ENCODE peak calls at places on chromosomes 3 and 15, in ten cellular contexts. N is fibroblast of lung; H is stimulated activated CD8-positive, alpha-beta memory T cell treated with anti-CD3 and anti-CD28 coated beads, Interleukin-7, amount 100 ng/mL, for 1 hour; V is stimulated activated CD4-positive, alpha-beta T cell treated with anti-CD3 and anti-CD28 coated beads, Interleukin-1b, Interleukin-23, amount 100 ng/mL, for 24 hours; E is stimulated activated naive CD8-positive, alpha-beta T cell treated with anti-CD3 and anti-CD28 coated beads, Interleukin-15, amount 100 ng/mL, for 72 hours; P is C1 segment of cervical spinal cord; A is AG10803; X is astrocyte of the spinal cord; G is NCI-H1092 treated with DMSO at 0.1 percent for 48 hours; S is HTR-8/SVneo. M is an unnamed sample.

GRCh38 chr15:99169769-99170311 is 65.0 kb downstream of the SYNM start:
- DNase-seq in A (peak; percentile 61), N (peak; percentile 85), G (no peak), X (peak; percentile 39), S (no peak), E (no peak), H (no peak), V (no peak), P (peak; percentile 7), M (no peak)

GRCh38 chr3:155309581-155309980 is 16.1 kb upstream of the STRIT1 start:
- DNase-seq in G (no peak), E (no peak), N (no peak), V (no peak), P (no peak), S (no peak), A (no peak), H (no peak), X (no peak), M (no peak)

GRCh38 chr3:184635126-184635525 is 73.5 kb downstream of the EPHB3 start:
- DNase-seq in G (peak; percentile 47), V (no peak), A (no peak), N (no peak), P (no peak), S (no peak), X (no peak), E (no peak), H (no peak), M (peak; percentile 49)

GRCh38 chr3:99323940-99324339 is 314.5 kb upstream of the COL8A1 start:
- DNase-seq in N (no peak), V (no peak), X (no peak), H (no peak), P (no peak), S (no peak), G (no peak), A (no peak), E (no peak), M (no peak)

GRCh38 chr3:42098171-42098570 is 7.0 kb downstream of the TRAK1 start:
- DNase-seq in E (no peak), A (no peak), X (no peak), H (no peak), G (no peak), S (no peak), P (peak; percentile 21), N (no peak), V (no peak), M (no peak)

GRCh38 chr15:99613887-99614642 is 48.3 kb downstream of the MEF2A start:
- DNase-seq in E (no peak), G (no peak), P (no peak), V (no peak), N (peak; percentile 84), H (no peak), A (peak; percentile 74), S (no peak), X (peak; percentile 30), M (no peak)

GRCh38 chr3:60319179-60319858 is 931.9 kb downstream of the FHIT start:
- DNase-seq in P (no peak), E (no peak), A (no peak), V (no peak), X (no peak), S (no peak), G (no peak), H (no peak), N (no peak), M (no peak)

GRCh38 chr3:13138566-13139145 is 65.4 kb upstream of the IQSEC1 start:
- DNase-seq in N (no peak), V (no peak), S (no peak), X (no peak), E (no peak), G (no peak), A (no peak), P (no peak), H (no peak), M (peak; percentile 16)

GRCh38 chr3:43621406-43621973 is 321 bp downstream of the ANO10 start:
- DNase-seq in P (peak; percentile 57), A (no peak), X (no peak), N (no peak), S (peak; percentile 13), V (no peak), E (no peak), H (no peak), G (no peak), M (peak; percentile 81)

GRCh38 chr3:44173263-44173662 is 68.4 kb upstream of the TOPAZ1 start:
- DNase-seq in A (no peak), E (no peak), P (no peak), N (no peak), S (no peak), G (no peak), X (no peak), H (no peak), V (no peak), M (peak; percentile 52)

GRCh38 chr3:132595036-132595435 is 2.0 kb upstream of the ACKR4 start:
- DNase-seq in G (no peak), V (no peak), S (no peak), X (peak; percentile 41), H (no peak), A (peak; percentile 88), P (no peak), E (no peak), N (peak; percentile 9), M (no peak)